ENCODE peak calls at places on chromosomes 16 and 17, in five cellular contexts. One of them, this sample, is unnamed.

GRCh38 chr17:70422862-70423261 is 253.5 kb downstream of the KCNJ2 start:
- DNase-seq in OCI-LY7: no peak
- DNase-seq in ovary: no peak
- DNase-seq in upper lobe of right lung: no peak
- DNase-seq in AG10803: no peak
- DNase-seq in this sample: no peak

GRCh38 chr17:4537451-4538235 is 17.5 kb downstream of the MYBBP1A start:
- DNase-seq in OCI-LY7: no peak
- DNase-seq in ovary: peak
- DNase-seq in upper lobe of right lung: no peak
- DNase-seq in AG10803: no peak
- DNase-seq in this sample: no peak

GRCh38 chr17:76107507-76107906 is 3.9 kb upstream of the EXOC7 start:
- DNase-seq in OCI-LY7: peak
- DNase-seq in ovary: no peak
- DNase-seq in upper lobe of right lung: no peak
- DNase-seq in AG10803: no peak
- DNase-seq in this sample: no peak

GRCh38 chr17:63961355-63962207 is 11.1 kb downstream of the SCN4A start:
- DNase-seq in OCI-LY7: peak
- DNase-seq in ovary: peak
- DNase-seq in upper lobe of right lung: peak
- DNase-seq in AG10803: peak
- DNase-seq in this sample: peak

GRCh38 chr16:89984215-89984614 is 35.0 kb downstream of the DBNDD1 start:
- DNase-seq in OCI-LY7: no peak
- DNase-seq in ovary: no peak
- DNase-seq in upper lobe of right lung: no peak
- DNase-seq in AG10803: no peak
- DNase-seq in this sample: no peak

GRCh38 chr16:4500283-4500682 is 24.1 kb downstream of the HMOX2 start:
- DNase-seq in OCI-LY7: no peak
- DNase-seq in ovary: no peak
- DNase-seq in upper lobe of right lung: no peak
- DNase-seq in AG10803: peak
- DNase-seq in this sample: no peak

GRCh38 chr17:73371285-73371684 is 59.5 kb upstream of the CDC42EP4 start:
- DNase-seq in OCI-LY7: no peak
- DNase-seq in ovary: no peak
- DNase-seq in upper lobe of right lung: no peak
- DNase-seq in AG10803: peak
- DNase-seq in this sample: no peak

GRCh38 chr16:6643083-6643686 is 689.5 kb upstream of the RBFOX1 start:
- DNase-seq in OCI-LY7: peak
- DNase-seq in ovary: peak
- DNase-seq in upper lobe of right lung: no peak
- DNase-seq in AG10803: peak
- DNase-seq in this sample: no peak

GRCh38 chr17:76982408-76983074 is 114.3 kb downstream of the MGAT5B start:
- DNase-seq in OCI-LY7: peak
- DNase-seq in ovary: no peak
- DNase-seq in upper lobe of right lung: no peak
- DNase-seq in AG10803: no peak
- DNase-seq in this sample: no peak

GRCh38 chr16:13521356-13521755 is 398.6 kb upstream of the ERCC4 start:
- DNase-seq in OCI-LY7: no peak
- DNase-seq in ovary: no peak
- DNase-seq in upper lobe of right lung: no peak
- DNase-seq in AG10803: no peak
- DNase-seq in this sample: no peak

GRCh38 chr17:44568311-44568710 is 11.0 kb downstream of the FZD2 start:
- DNase-seq in OCI-LY7: no peak
- DNase-seq in ovary: no peak
- DNase-seq in upper lobe of right lung: no peak
- DNase-seq in AG10803: no peak
- DNase-seq in this sample: no peak

GRCh38 chr16:20004931-20005330 is 68.8 kb downstream of the GPR139 start:
- DNase-seq in OCI-LY7: no peak
- DNase-seq in ovary: no peak
- DNase-seq in upper lobe of right lung: no peak
- DNase-seq in AG10803: no peak
- DNase-seq in this sample: no peak
- TF ChIP-seq CTCF in OCI-LY7: peak
- TF ChIP-seq CTCF in ovary: no peak
- TF ChIP-seq CTCF in upper lobe of right lung: no peak
- TF ChIP-seq CTCF in AG10803: no peak
- TF ChIP-seq CTCF in this sample: no peak

GRCh38 chr16:71537643-71538042 is 11.4 kb downstream of the CHST4 start:
- DNase-seq in OCI-LY7: peak
- DNase-seq in ovary: no peak
- DNase-seq in upper lobe of right lung: no peak
- DNase-seq in AG10803: peak
- DNase-seq in this sample: no peak
- TF ChIP-seq CTCF in OCI-LY7: peak
- TF ChIP-seq CTCF in ovary: no peak
- TF ChIP-seq CTCF in upper lobe of right lung: peak
- TF ChIP-seq CTCF in AG10803: peak
- TF ChIP-seq CTCF in this sample: peak

DNA sequence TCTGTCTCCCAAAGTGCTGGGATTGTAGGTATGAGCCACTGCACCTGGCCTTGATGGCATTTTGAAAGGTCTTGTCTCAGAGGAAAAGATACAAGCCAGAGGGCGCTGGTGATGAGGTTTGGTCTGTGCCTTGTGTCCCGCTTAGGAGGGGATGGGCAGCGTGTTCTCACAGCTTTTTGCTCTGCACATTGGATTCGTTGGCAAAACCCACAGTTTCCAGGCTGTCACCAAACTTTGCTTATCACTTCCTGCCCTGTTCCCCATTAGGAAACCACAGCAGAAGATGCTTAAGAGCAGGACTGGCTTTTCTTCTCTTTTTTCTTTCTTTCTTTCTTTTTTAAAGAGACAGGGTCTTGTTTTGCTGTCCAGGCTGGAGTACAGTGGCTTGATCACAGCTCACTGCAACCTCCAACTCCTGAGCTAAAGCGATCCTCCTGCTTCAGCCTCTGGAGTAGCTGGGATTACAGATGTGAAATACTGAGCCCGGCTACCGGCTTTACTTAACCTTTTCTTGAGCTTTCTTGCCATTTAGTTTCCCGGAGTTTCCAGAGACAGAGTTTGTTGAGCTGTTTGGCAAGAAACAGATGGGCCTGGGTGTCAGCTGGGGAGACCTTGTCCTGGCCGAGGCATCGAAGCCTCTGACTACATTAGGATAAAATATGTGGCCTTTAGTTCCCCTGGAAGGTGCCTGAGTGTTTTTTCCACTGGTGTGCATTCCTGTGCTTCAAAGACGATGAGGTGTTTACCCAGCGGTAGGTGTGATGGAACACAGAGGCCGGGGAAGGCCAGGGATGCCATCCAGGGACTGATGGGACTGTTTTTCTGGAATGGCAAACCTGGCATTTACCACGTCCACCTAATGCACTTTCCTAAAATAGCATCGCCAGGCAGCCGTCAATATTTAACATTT is 112.9 kb downstream of the ABCC1 start:
- DNase-seq in OCI-LY7: peak
- DNase-seq in ovary: no peak
- DNase-seq in upper lobe of right lung: no peak
- DNase-seq in AG10803: peak
- DNase-seq in this sample: no peak
- TF ChIP-seq CTCF in OCI-LY7: peak
- TF ChIP-seq CTCF in ovary: no peak
- TF ChIP-seq CTCF in upper lobe of right lung: no peak
- TF ChIP-seq CTCF in AG10803: no peak
- TF ChIP-seq CTCF in this sample: no peak

GRCh38 chr16:56005958-56006357 is 130.8 kb upstream of the CES5A start:
- DNase-seq in OCI-LY7: no peak
- DNase-seq in ovary: no peak
- DNase-seq in upper lobe of right lung: no peak
- DNase-seq in AG10803: no peak
- DNase-seq in this sample: no peak
- TF ChIP-seq CTCF in OCI-LY7: no peak
- TF ChIP-seq CTCF in ovary: no peak
- TF ChIP-seq CTCF in upper lobe of right lung: no peak
- TF ChIP-seq CTCF in AG10803: no peak
- TF ChIP-seq CTCF in this sample: no peak

DNA sequence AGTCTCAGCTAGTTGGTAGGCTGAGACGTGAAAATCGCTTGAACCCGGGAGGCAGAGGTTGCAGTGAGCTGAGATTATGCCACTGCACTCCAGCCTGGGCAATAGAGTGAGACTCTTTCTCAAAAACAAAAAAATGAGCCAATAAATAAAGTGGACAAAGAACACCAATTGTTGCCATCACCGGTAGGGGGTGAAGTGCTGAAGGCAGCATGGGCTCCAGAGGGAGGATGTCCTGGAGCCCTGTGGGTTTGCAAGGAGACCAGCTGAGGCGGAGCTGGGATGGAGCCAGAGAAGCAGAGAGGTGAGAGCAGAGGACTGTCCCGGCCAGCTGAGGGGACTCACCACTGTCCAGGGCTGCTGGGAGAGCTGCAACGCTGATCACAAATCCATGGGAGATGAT is 13.8 kb downstream of the CHST6 start:
- DNase-seq in OCI-LY7: no peak
- DNase-seq in ovary: no peak
- DNase-seq in upper lobe of right lung: peak
- DNase-seq in AG10803: no peak
- DNase-seq in this sample: no peak
- TF ChIP-seq CTCF in OCI-LY7: no peak
- TF ChIP-seq CTCF in ovary: no peak
- TF ChIP-seq CTCF in upper lobe of right lung: no peak
- TF ChIP-seq CTCF in AG10803: no peak
- TF ChIP-seq CTCF in this sample: no peak

DNA sequence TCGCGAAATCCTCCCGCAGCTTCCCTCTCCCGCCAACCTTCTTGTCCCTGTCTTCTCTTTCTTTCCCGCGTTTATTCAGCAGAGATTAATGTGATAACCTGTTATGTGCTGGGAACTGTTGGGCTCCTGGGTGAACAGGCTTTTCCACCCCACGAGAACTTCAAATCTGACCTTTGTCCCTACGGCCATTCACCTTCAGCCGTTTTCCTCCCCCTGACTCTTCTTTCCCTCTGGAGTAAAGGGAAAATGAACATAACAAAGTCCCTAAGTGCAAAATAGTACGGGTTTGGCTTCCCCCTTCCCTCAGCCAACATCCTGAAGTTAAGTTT is 15.1 kb upstream of the KPNA2 start:
- DNase-seq in OCI-LY7: peak
- DNase-seq in ovary: no peak
- DNase-seq in upper lobe of right lung: no peak
- DNase-seq in AG10803: no peak
- DNase-seq in this sample: no peak
- TF ChIP-seq CTCF in OCI-LY7: no peak
- TF ChIP-seq CTCF in ovary: no peak
- TF ChIP-seq CTCF in upper lobe of right lung: no peak
- TF ChIP-seq CTCF in AG10803: no peak
- TF ChIP-seq CTCF in this sample: no peak